ENCODE peak calls at places on chromosomes 6 and 20, in ten cellular contexts. Q, P, D, T, C, V, I, E, K and J are unnamed samples.

GRCh38 chr6:33905081-33905609 is 101.3 kb upstream of the MLN start:
- DNase-seq in K (no peak), D (no peak), C (peak; percentile 56), Q (peak; percentile 70), E (no peak), I (peak; percentile 37), P (no peak), V (no peak), T (peak; percentile 42), J (no peak)

GRCh38 chr6:147222160-147222838 is 18.1 kb downstream of the STXBP5 start:
- DNase-seq in C (peak; percentile 39), E (peak; percentile 41), K (peak; percentile 58), T (no peak), D (peak; percentile 39), V (no peak), Q (no peak), I (peak; percentile 20), P (no peak), J (no peak)

GRCh38 chr6:148617522-148617921 is 129.3 kb upstream of the UST start:
- DNase-seq in C (no peak), K (peak; percentile 41), D (no peak), V (no peak), E (no peak), I (peak; percentile 9), T (no peak), P (no peak), Q (no peak), J (no peak)

GRCh38 chr20:46637861-46638366 is 13.3 kb downstream of the SLC13A3 start:
- DNase-seq in P (no peak), Q (no peak), I (no peak), C (no peak), K (no peak), V (no peak), E (no peak), D (no peak), T (no peak), J (no peak)

GRCh38 chr20:23225407-23226060 is 125.1 kb upstream of the NXT1 start:
- DNase-seq in K (peak; percentile 95), C (no peak), P (no peak), I (no peak), V (no peak), T (no peak), D (peak; percentile 94), E (no peak), Q (no peak), J (peak; percentile 90)

GRCh38 chr6:37698264-37699137 is 818 bp upstream of the MDGA1 start:
- DNase-seq in D (peak; percentile 44), V (peak; percentile 76), I (peak; percentile 47), T (peak; percentile 63), Q (peak; percentile 32), E (peak; percentile 23), C (peak; percentile 95), P (no peak), K (peak; percentile 64), J (no peak)

GRCh38 chr6:112979830-112980229 is 632.7 kb downstream of the RFPL4B start:
- DNase-seq in T (no peak), I (no peak), K (peak; percentile 34), E (no peak), P (no peak), D (peak; percentile 79), C (peak; percentile 78), V (no peak), Q (no peak), J (no peak)

GRCh38 chr6:15430947-15431405 is 185.1 kb downstream of the JARID2 start:
- DNase-seq in P (no peak), V (no peak), D (peak; percentile 76), K (peak; percentile 52), T (no peak), E (no peak), Q (no peak), C (peak; percentile 52), I (no peak), J (no peak)

GRCh38 chr6:91081452-91082067 is 494.7 kb upstream of the MAP3K7 start:
- DNase-seq in Q (no peak), V (no peak), D (peak; percentile 64), C (peak; percentile 72), T (no peak), P (no peak), E (peak; percentile 70), I (peak; percentile 49), K (peak; percentile 55), J (no peak)

GRCh38 chr6:32843321-32843978 is 397 bp downstream of the PSMB8 start:
- DNase-seq in Q (no peak), I (peak; percentile 47), D (no peak), P (no peak), V (no peak), T (no peak), K (peak; percentile 36), E (peak; percentile 30), C (peak; percentile 5), J (no peak)

GRCh38 chr6:137927777-137928218 is 60.7 kb downstream of the TNFAIP3 start:
- DNase-seq in P (no peak), T (peak; percentile 79), Q (peak; percentile 76), D (peak; percentile 31), K (no peak), V (peak; percentile 84), E (peak; percentile 85), C (peak; percentile 62), I (peak; percentile 95), J (no peak)

GRCh38 chr6:16723833-16724232 is 37.4 kb downstream of the ATXN1 start:
- DNase-seq in D (peak; percentile 88), V (no peak), K (peak; percentile 96), C (peak; percentile 63), Q (no peak), T (no peak), I (no peak), P (no peak), E (no peak), J (no peak)

GRCh38 chr6:49453221-49453620 is 9.8 kb downstream of the MMUT start:
- DNase-seq in D (peak; percentile 13), K (peak; percentile 35), I (no peak), E (peak; percentile 17), T (no peak), V (no peak), Q (no peak), P (no peak), C (peak; percentile 35), J (no peak)

GRCh38 chr20:23235173-23236027 is 115.2 kb upstream of the NXT1 start:
- DNase-seq in K (peak; percentile 74), T (no peak), Q (no peak), E (peak; percentile 72), P (no peak), I (peak; percentile 65), C (peak; percentile 62), D (peak; percentile 78), V (no peak), J (peak; percentile 81)

GRCh38 chr6:17125407-17125806 is 23.6 kb downstream of the STMND1 start:
- DNase-seq in T (no peak), D (no peak), E (no peak), K (no peak), P (no peak), I (no peak), V (no peak), C (no peak), Q (no peak), J (no peak)

GRCh38 chr6:162056745-162057144 is 670.8 kb downstream of the PRKN start:
- DNase-seq in K (peak; percentile 81), D (peak; percentile 36), E (no peak), V (no peak), P (no peak), I (no peak), T (no peak), Q (no peak), C (peak; percentile 27), J (peak; percentile 68)